ENCODE peak calls at places on chromosomes 6 and 20, in nine cellular contexts. L, Z, C, S, N, B, U, F and H are unnamed samples.

GRCh38 chr20:34037767-34038166 is 44.1 kb downstream of the RALY start:
- DNase-seq in L (no peak), Z (no peak), C (no peak), S (peak; percentile 16), N (no peak), B (no peak), U (no peak), F (no peak), H (no peak)

GRCh38 chr20:39524371-39524911 is 562.3 kb downstream of the DHX35 start:
- DNase-seq in L (peak; percentile 56), Z (no peak), C (no peak), S (no peak), N (no peak), B (no peak), U (no peak), F (no peak), H (no peak)

GRCh38 chr6:66735106-66735890 is 1028.3 kb upstream of the EYS start:
- DNase-seq in L (no peak), Z (no peak), C (no peak), S (no peak), N (no peak), B (no peak), U (no peak), F (no peak), H (no peak)

GRCh38 chr20:56788041-56788670 is 159.1 kb downstream of the TFAP2C start:
- DNase-seq in L (peak; percentile 97), Z (no peak), C (no peak), S (peak; percentile 11), N (no peak), B (no peak), U (no peak), F (no peak), H (peak; percentile 38)

GRCh38 chr6:112231609-112232060 is 22.7 kb downstream of the LAMA4 start:
- DNase-seq in L (peak; percentile 64), Z (peak; percentile 72), C (no peak), S (no peak), N (no peak), B (no peak), U (no peak), F (no peak), H (no peak)

GRCh38 chr20:43388267-43389081 is 69.2 kb upstream of the SRSF6 start:
- DNase-seq in L (no peak), Z (peak; percentile 15), C (no peak), S (peak; percentile 56), N (no peak), B (no peak), U (no peak), F (no peak), H (peak; percentile 24)

GRCh38 chr6:166904101-166904746 is 52.1 kb downstream of the RNASET2 start:
- DNase-seq in L (no peak), Z (peak; percentile 18), C (no peak), S (no peak), N (no peak), B (peak; percentile 79), U (no peak), F (no peak), H (no peak)

GRCh38 chr6:168979254-168979653 is 274.4 kb downstream of the THBS2 start:
- DNase-seq in L (no peak), Z (no peak), C (no peak), S (no peak), N (no peak), B (no peak), U (no peak), F (no peak), H (no peak)

GRCh38 chr6:47780510-47781356 is 1.1 kb upstream of the OPN5 start:
- DNase-seq in L (peak; percentile 79), Z (peak; percentile 65), C (peak; percentile 43), S (peak; percentile 14), N (peak; percentile 5), B (peak; percentile 77), U (peak; percentile 5), F (peak; percentile 38), H (peak; percentile 34)

GRCh38 chr6:24469829-24470228 is 19.5 kb downstream of the GPLD1 start:
- DNase-seq in L (no peak), Z (no peak), C (no peak), S (no peak), N (no peak), B (no peak), U (no peak), F (no peak), H (no peak)

GRCh38 chr20:39263076-39263475 is 300.9 kb downstream of the DHX35 start:
- DNase-seq in L (peak; percentile 17), Z (no peak), C (no peak), S (no peak), N (no peak), B (no peak), U (no peak), F (no peak), H (no peak)

GRCh38 chr6:104953410-104953953 is 3.4 kb upstream of the LIN28B start:
- DNase-seq in L (no peak), Z (no peak), C (no peak), S (no peak), N (no peak), B (peak; percentile 93), U (no peak), F (no peak), H (no peak)

GRCh38 chr6:87944541-87944954 is 103.1 kb upstream of the SPACA1 start:
- DNase-seq in L (peak; percentile 99), Z (peak; percentile 46), C (no peak), S (peak; percentile 54), N (no peak), B (peak; percentile 85), U (no peak), F (no peak), H (peak; percentile 67)

GRCh38 chr6:27899543-27899942 is 12.7 kb downstream of the OR2B2 start:
- DNase-seq in L (no peak), Z (no peak), C (no peak), S (no peak), N (no peak), B (no peak), U (no peak), F (no peak), H (no peak)

GRCh38 chr6:143621876-143622605 is 55.7 kb upstream of the PHACTR2 start:
- DNase-seq in L (peak; percentile 12), Z (no peak), C (no peak), S (no peak), N (no peak), B (no peak), U (no peak), F (no peak), H (no peak)

GRCh38 chr6:169168706-169169105 is 84.9 kb downstream of the THBS2 start:
- DNase-seq in L (no peak), Z (no peak), C (no peak), S (no peak), N (no peak), B (no peak), U (no peak), F (no peak), H (no peak)

GRCh38 chr6:132763269-132763668 is 5.6 kb upstream of the VNN2 start:
- DNase-seq in L (no peak), Z (no peak), C (peak; percentile 25), S (no peak), N (no peak), B (peak; percentile 45), U (peak; percentile 24), F (peak; percentile 64), H (no peak)

GRCh38 chr20:34705008-34705382 is 851 bp downstream of the TP53INP2 start:
- DNase-seq in L (no peak), Z (no peak), C (no peak), S (no peak), N (no peak), B (no peak), U (no peak), F (no peak), H (no peak)

GRCh38 chr6:48111575-48111974 is 578 bp upstream of the PTCHD4 start:
- DNase-seq in L (peak; percentile 30), Z (peak; percentile 29), C (no peak), S (no peak), N (no peak), B (no peak), U (no peak), F (no peak), H (no peak)

GRCh38 chr6:76701610-76702009 is 629.1 kb upstream of the IMPG1 start:
- DNase-seq in L (no peak), Z (no peak), C (no peak), S (no peak), N (no peak), B (no peak), U (no peak), F (no peak), H (no peak)

GRCh38 chr20:46060301-46060881 is 29.4 kb downstream of the NCOA5 start:
- DNase-seq in L (no peak), Z (no peak), C (no peak), S (no peak), N (peak; percentile 4), B (peak; percentile 33), U (no peak), F (no peak), H (peak; percentile 26)

GRCh38 chr6:157443066-157443800 is 62.2 kb downstream of the ZDHHC14 start:
- DNase-seq in L (peak; percentile 53), Z (no peak), C (no peak), S (no peak), N (peak; percentile 23), B (no peak), U (no peak), F (peak; percentile 36), H (no peak)

GRCh38 chr6:17816921-17817611 is 110.3 kb upstream of the NUP153 start:
- DNase-seq in L (no peak), Z (no peak), C (no peak), S (no peak), N (no peak), B (peak; percentile 48), U (no peak), F (no peak), H (no peak)